ENCODE peak calls at places on chromosomes 6 and 20, in seven cellular contexts. B, M, K, X, E, N and Y are unnamed samples.

GRCh38 chr6:133609404-133610270 is 279.3 kb upstream of the TCF21 start:
- DNase-seq in M (no peak), E (no peak), N (no peak), X (no peak), B (no peak), K (peak; percentile 77), Y (peak; percentile 74)

GRCh38 chr6:133906050-133906449 is 17.1 kb downstream of the TCF21 start:
- DNase-seq in E (no peak), M (no peak), B (no peak), K (no peak), X (no peak), N (no peak), Y (no peak)

GRCh38 chr20:49275634-49276033 is 2.2 kb downstream of the ZNFX1 start:
- DNase-seq in M (no peak), K (no peak), X (no peak), N (no peak), B (no peak), E (no peak), Y (no peak)

GRCh38 chr6:90217621-90218496 is 78.8 kb downstream of the BACH2 start:
- DNase-seq in B (no peak), N (peak; percentile 16), M (no peak), E (peak; percentile 39), X (no peak), K (peak; percentile 67), Y (no peak)

GRCh38 chr6:149965191-149966020 is 1.7 kb downstream of the ULBP1 start:
- DNase-seq in E (no peak), B (no peak), X (no peak), M (no peak), K (no peak), N (no peak), Y (no peak)

GRCh38 chr6:169321546-169321945 is 67.9 kb upstream of the THBS2 start:
- DNase-seq in M (no peak), B (no peak), K (no peak), X (no peak), N (no peak), E (no peak), Y (no peak)

GRCh38 chr6:154337423-154338005 is 19.1 kb downstream of the IPCEF1 start:
- DNase-seq in B (no peak), M (no peak), N (no peak), E (no peak), X (no peak), K (no peak), Y (no peak)

GRCh38 chr6:61989616-61990015 is 296.4 kb downstream of the KHDRBS2 start:
- DNase-seq in E (no peak), B (no peak), K (no peak), N (no peak), M (no peak), X (no peak), Y (no peak)

GRCh38 chr6:6723792-6724318 is 135.3 kb downstream of the LY86 start:
- DNase-seq in N (no peak), X (no peak), K (no peak), E (no peak), M (no peak), B (no peak), Y (no peak)

GRCh38 chr6:1381397-1382330 is 7.7 kb upstream of the FOXF2 start:
- DNase-seq in M (peak; percentile 35), X (peak; percentile 50), E (no peak), N (peak; percentile 76), K (peak; percentile 79), B (peak; percentile 75), Y (no peak)

GRCh38 chr6:130431346-130431745 is 65.5 kb downstream of the TMEM200A start:
- DNase-seq in K (no peak), B (no peak), N (no peak), E (peak; percentile 11), X (no peak), M (no peak), Y (no peak)

GRCh38 chr6:146598785-146599405 is at the start of gene ADGB:
- DNase-seq in X (no peak), B (peak; percentile 81), E (peak; percentile 19), N (peak; percentile 87), M (no peak), K (peak; percentile 5), Y (peak; percentile 1)

GRCh38 chr20:45347936-45348809 is at the start of gene SDC4:
- DNase-seq in B (peak; percentile 95), E (peak; percentile 71), X (peak; percentile 44), K (peak; percentile 89), M (peak; percentile 24), N (peak; percentile 69), Y (peak; percentile 45)

GRCh38 chr6:169156108-169156821 is 97.4 kb downstream of the THBS2 start:
- DNase-seq in E (no peak), M (no peak), X (no peak), K (no peak), N (no peak), B (peak; percentile 49), Y (no peak)

GRCh38 chr6:117485433-117485832 is 3.0 kb downstream of the DCBLD1 start:
- DNase-seq in E (no peak), X (no peak), B (no peak), K (no peak), N (no peak), M (no peak), Y (no peak)

GRCh38 chr6:30071081-30071818 is 4.3 kb downstream of the PPP1R11 start:
- DNase-seq in B (peak; percentile 84), N (no peak), M (no peak), K (no peak), E (no peak), X (no peak), Y (no peak)

GRCh38 chr6:151078655-151079054 is 161.1 kb upstream of the AKAP12 start:
- DNase-seq in E (no peak), N (no peak), M (no peak), X (no peak), B (no peak), K (no peak), Y (no peak)

GRCh38 chr6:134480593-134480992 is 162.7 kb upstream of the SGK1 start:
- DNase-seq in E (no peak), N (no peak), M (no peak), K (peak; percentile 45), B (no peak), X (no peak), Y (no peak)

GRCh38 chr6:158849899-158850806 is 31.0 kb upstream of the EZR start:
- DNase-seq in B (no peak), E (peak; percentile 39), X (peak; percentile 28), N (no peak), M (peak; percentile 28), K (peak; percentile 79), Y (peak; percentile 85)

GRCh38 chr6:75934643-75935472 is 137.6 kb downstream of the IMPG1 start:
- DNase-seq in N (peak; percentile 71), E (peak; percentile 82), K (peak; percentile 53), B (no peak), M (no peak), X (no peak), Y (peak; percentile 62)

GRCh38 chr6:129364767-129365166 is 345.2 kb downstream of the ARHGAP18 start:
- DNase-seq in N (no peak), K (no peak), M (no peak), B (no peak), E (no peak), X (no peak), Y (no peak)